ENCODE peak calls at places on chromosomes 11 and 22, in five cellular contexts. One of them, this sample, is unnamed.

GRCh38 chr11:91104237-91104636 is 881.4 kb upstream of the CHORDC1 start:
- DNase-seq in AG04450: peak; percentile 29
- DNase-seq in A549: peak; percentile 49
- DNase-seq in astrocyte: peak; percentile 72
- DNase-seq in stomach: no peak
- DNase-seq in this sample: no peak

GRCh38 chr11:48017105-48017874 is 36.9 kb downstream of the PTPRJ start:
- DNase-seq in AG04450: no peak
- DNase-seq in A549: no peak
- DNase-seq in astrocyte: no peak
- DNase-seq in stomach: no peak
- DNase-seq in this sample: peak; percentile 1

GRCh38 chr11:120929664-120930154 is 94.2 kb upstream of the TBCEL start:
- DNase-seq in AG04450: no peak
- DNase-seq in A549: peak; percentile 53
- DNase-seq in astrocyte: peak; percentile 12
- DNase-seq in stomach: peak; percentile 36
- DNase-seq in this sample: no peak

GRCh38 chr11:34308821-34309585 is 48.8 kb downstream of the ABTB2 start:
- DNase-seq in AG04450: no peak
- DNase-seq in A549: peak; percentile 31
- DNase-seq in astrocyte: peak; percentile 58
- DNase-seq in stomach: no peak
- DNase-seq in this sample: no peak

GRCh38 chr22:45051946-45052345 is 42.1 kb upstream of the PHF21B start:
- DNase-seq in AG04450: no peak
- DNase-seq in A549: no peak
- DNase-seq in astrocyte: no peak
- DNase-seq in stomach: no peak
- DNase-seq in this sample: no peak

GRCh38 chr22:49544286-49544685 is 283.4 kb downstream of the BRD1 start:
- DNase-seq in AG04450: no peak
- DNase-seq in A549: no peak
- DNase-seq in astrocyte: no peak
- DNase-seq in stomach: no peak
- DNase-seq in this sample: no peak

GRCh38 chr22:46007848-46008261 is 30.9 kb upstream of the WNT7B start:
- DNase-seq in AG04450: peak; percentile 76
- DNase-seq in A549: no peak
- DNase-seq in astrocyte: peak; percentile 97
- DNase-seq in stomach: peak; percentile 39
- DNase-seq in this sample: no peak

GRCh38 chr11:62394825-62395538 is 23.9 kb upstream of the SCGB1A1 start:
- DNase-seq in AG04450: peak; percentile 68
- DNase-seq in A549: peak; percentile 83
- DNase-seq in astrocyte: peak; percentile 66
- DNase-seq in stomach: peak; percentile 57
- DNase-seq in this sample: peak; percentile 77

GRCh38 chr11:90555477-90555876 is 332.6 kb upstream of the CHORDC1 start:
- DNase-seq in AG04450: no peak
- DNase-seq in A549: no peak
- DNase-seq in astrocyte: no peak
- DNase-seq in stomach: no peak
- DNase-seq in this sample: no peak

GRCh38 chr11:96863520-96863919 is 473.7 kb downstream of the JRKL start:
- DNase-seq in AG04450: no peak
- DNase-seq in A549: no peak
- DNase-seq in astrocyte: no peak
- DNase-seq in stomach: no peak
- DNase-seq in this sample: no peak

GRCh38 chr22:41957941-41958556 is 6.1 kb downstream of the SMIM45 start:
- DNase-seq in AG04450: no peak
- DNase-seq in A549: no peak
- DNase-seq in astrocyte: no peak
- DNase-seq in stomach: no peak
- DNase-seq in this sample: no peak
- H3K4me3 ChIP-seq in AG04450: no peak overlapping the region
- H3K4me3 ChIP-seq in A549: no peak overlapping the region
- H3K4me3 ChIP-seq in astrocyte: no peak overlapping the region
- H3K4me3 ChIP-seq in stomach: peak overlapping the region; percentile 47
- H3K4me3 ChIP-seq in this sample: peak overlapping the region; percentile 30

GRCh38 chr11:8808226-8808585 is 102.8 kb upstream of the AKIP1 start:
- DNase-seq in AG04450: no peak
- DNase-seq in A549: no peak
- DNase-seq in astrocyte: no peak
- DNase-seq in stomach: no peak
- DNase-seq in this sample: no peak
- H3K27ac ChIP-seq in AG04450: peak overlapping the region; percentile 92
- H3K27ac ChIP-seq in A549: no peak overlapping the region
- H3K27ac ChIP-seq in astrocyte: peak overlapping the region; percentile 86
- H3K27ac ChIP-seq in stomach: peak overlapping the region; percentile 81
- H3K27ac ChIP-seq in this sample: no peak overlapping the region

DNA sequence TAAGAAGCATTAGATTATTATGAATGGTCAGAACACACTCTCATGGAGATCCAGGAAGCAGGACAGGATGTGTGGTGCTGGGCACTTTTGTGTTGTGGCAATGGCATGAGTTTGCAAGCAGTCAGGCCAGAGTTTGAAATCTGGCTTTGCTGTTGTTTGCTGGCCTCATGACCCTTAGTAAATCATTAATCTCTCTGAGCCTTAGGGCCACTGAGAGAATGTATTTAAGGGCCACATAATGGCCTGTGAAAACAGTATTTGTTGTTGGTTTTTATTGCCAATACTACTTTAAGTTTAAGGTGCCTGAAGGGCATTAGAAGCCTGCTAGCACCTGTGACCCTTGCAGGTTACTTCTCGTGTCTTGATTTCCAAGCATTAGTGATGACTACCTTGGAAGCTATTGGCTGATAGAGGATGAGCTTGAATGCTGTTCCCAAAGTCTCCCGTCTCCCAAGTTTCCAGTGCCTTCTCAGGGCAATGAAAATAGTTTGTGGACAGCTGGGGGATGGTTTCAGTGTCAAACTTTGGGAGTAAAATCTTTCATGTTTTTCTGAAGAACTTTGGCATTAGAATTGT is 24.6 kb downstream of the STIM1 start:
- DNase-seq in AG04450: no peak
- DNase-seq in A549: peak; percentile 57
- DNase-seq in astrocyte: no peak
- DNase-seq in stomach: peak; percentile 51
- DNase-seq in this sample: peak; percentile 40
- H3K4me3 ChIP-seq in AG04450: no peak overlapping the region
- H3K4me3 ChIP-seq in A549: peak overlapping the region; percentile 11
- H3K4me3 ChIP-seq in astrocyte: no peak overlapping the region
- H3K4me3 ChIP-seq in stomach: peak overlapping the region; percentile 15
- H3K4me3 ChIP-seq in this sample: no peak overlapping the region

GRCh38 chr22:30290318-30290678 is 993 bp upstream of the CASTOR1 start:
- DNase-seq in AG04450: no peak
- DNase-seq in A549: no peak
- DNase-seq in astrocyte: no peak
- DNase-seq in stomach: no peak
- DNase-seq in this sample: peak; percentile 74
- H3K27ac ChIP-seq in AG04450: peak overlapping the region; percentile 39
- H3K27ac ChIP-seq in A549: peak overlapping the region; percentile 57
- H3K27ac ChIP-seq in astrocyte: no peak overlapping the region
- H3K27ac ChIP-seq in stomach: peak overlapping the region; percentile 88
- H3K27ac ChIP-seq in this sample: peak overlapping the region; percentile 46

GRCh38 chr22:23832226-23833016 is 6.4 kb downstream of the DERL3 start:
- DNase-seq in AG04450: no peak
- DNase-seq in A549: no peak
- DNase-seq in astrocyte: no peak
- DNase-seq in stomach: no peak
- DNase-seq in this sample: no peak
- H3K4me3 ChIP-seq in AG04450: no peak overlapping the region
- H3K4me3 ChIP-seq in A549: no peak overlapping the region
- H3K4me3 ChIP-seq in astrocyte: no peak overlapping the region
- H3K4me3 ChIP-seq in stomach: no peak overlapping the region
- H3K4me3 ChIP-seq in this sample: no peak overlapping the region